ENCODE peak calls at places on chromosomes 7 and 10, in six cellular contexts. L, O, C, Q, K and I are unnamed samples. For H3K4me1 and H3K27me3, the result is how much of the 10 kb centered on the place peaks cover.

GRCh38 chr7:13262929-13263530 is 575.6 kb downstream of the ARL4A start:
- ATAC-seq in L (no peak), O (no peak), C (no peak), Q (no peak), K (peak), I (no peak)

GRCh38 chr10:111261066-111261465 is 184.2 kb downstream of the ADRA2A start:
- ATAC-seq in L (no peak), O (no peak), C (no peak), Q (no peak), K (no peak), I (no peak)

GRCh38 chr10:44306762-44307161 is 78.1 kb downstream of the CXCL12 start:
- ATAC-seq in L (no peak), O (no peak), C (no peak), Q (no peak), K (no peak), I (no peak)

GRCh38 chr7:44765579-44766415 is 17.1 kb downstream of the ZMIZ2 start:
- ATAC-seq in L (no peak), O (no peak), C (no peak), Q (no peak), K (no peak), I (no peak)

GRCh38 chr7:45912972-45913371 is 8.1 kb downstream of the IGFBP3 start:
- ATAC-seq in L (no peak), O (no peak), C (no peak), Q (no peak), K (no peak), I (no peak)

GRCh38 chr10:5565671-5566581 is 41.2 kb downstream of the CALML3 start:
- ATAC-seq in L (no peak), O (no peak), C (no peak), Q (no peak), K (no peak), I (no peak)

GRCh38 chr7:50486512-50486911 is 36.4 kb upstream of the FIGNL1 start:
- ATAC-seq in L (no peak), O (no peak), C (no peak), Q (no peak), K (no peak), I (no peak)

GRCh38 chr7:20193242-20193777 is 23.9 kb downstream of the MACC1 start:
- ATAC-seq in L (no peak), O (no peak), C (no peak), Q (no peak), K (no peak), I (no peak)

GRCh38 chr7:66219805-66220204 is 14.7 kb downstream of the TPST1 start:
- ATAC-seq in L (no peak), O (no peak), C (no peak), Q (no peak), K (no peak), I (no peak)

GRCh38 chr7:94660006-94660405 is 4.1 kb upstream of the SGCE start:
- ATAC-seq in L (no peak), O (no peak), C (no peak), Q (no peak), K (no peak), I (no peak)

GRCh38 chr10:119412244-119412750 is 130.2 kb downstream of the RGS10 start:
- ATAC-seq in L (no peak), O (no peak), C (peak), Q (no peak), K (no peak), I (peak)

GRCh38 chr7:148356303-148356702 is 234.3 kb upstream of the C7orf33 start:
- ATAC-seq in L (no peak), O (no peak), C (no peak), Q (no peak), K (no peak), I (peak)

GRCh38 chr10:1358860-1359598 is 302.8 kb downstream of the WDR37 start:
- ATAC-seq in L (no peak), O (peak), C (no peak), Q (no peak), K (no peak), I (no peak)

GRCh38 chr7:16891338-16891737 is 9.6 kb upstream of the AGR3 start:
- ATAC-seq in L (peak), O (peak), C (peak), Q (peak), K (peak), I (no peak)

GRCh38 chr10:11210211-11210922 is 192.7 kb downstream of the CELF2 start:
- ATAC-seq in L (no peak), O (no peak), C (no peak), Q (no peak), K (no peak), I (no peak)

GRCh38 chr7:155000795-155001194 is 2.1 kb downstream of the PAXIP1 start:
- ATAC-seq in L (no peak), O (no peak), C (no peak), Q (no peak), K (peak), I (no peak)

GRCh38 chr7:12796397-12797136 is 109.1 kb downstream of the ARL4A start:
- ATAC-seq in L (no peak), O (no peak), C (no peak), Q (no peak), K (no peak), I (no peak)

GRCh38 chr7:45211066-45211465 is 53.5 kb downstream of the RAMP3 start:
- ATAC-seq in L (no peak), O (no peak), C (peak), Q (no peak), K (no peak), I (peak)

GRCh38 chr7:151844080-151844827 is 32.7 kb downstream of the PRKAG2 start:
- ATAC-seq in L (no peak), O (no peak), C (no peak), Q (peak), K (no peak), I (peak)

GRCh38 chr10:93541402-93542357 is 24.8 kb upstream of the FFAR4 start:
- ATAC-seq in L (peak), O (no peak), C (peak), Q (peak), K (peak), I (peak)

GRCh38 chr7:20331231-20331880 is 656 bp downstream of the ITGB8 start:
- ATAC-seq in L (peak), O (no peak), C (peak), Q (peak), K (peak), I (peak)

GRCh38 chr10:100340948-100341847 is 5.8 kb upstream of the SCD start:
- ATAC-seq in L (peak), O (no peak), C (no peak), Q (peak), K (no peak), I (peak)

GRCh38 chr10:103490986-103491314 is 2.6 kb upstream of the NEURL1 start:
- ATAC-seq in L (no peak), O (peak), C (no peak), Q (peak), K (no peak), I (no peak)

GRCh38 chr10:4083509-4084003 is 298.5 kb upstream of the KLF6 start:
- ATAC-seq in L (no peak), O (no peak), C (no peak), Q (no peak), K (no peak), I (peak)

GRCh38 chr10:76150886-76151288 is 719.5 kb downstream of the LRMDA start:
- ATAC-seq in L (no peak), O (no peak), C (peak), Q (no peak), K (no peak), I (peak)

GRCh38 chr7:45625714-45626440 is 51.7 kb downstream of the ADCY1 start:
- ATAC-seq in L (no peak), O (no peak), C (no peak), Q (no peak), K (no peak), I (no peak)

GRCh38 chr7:28270536-28270935 is 89.9 kb upstream of the JAZF1 start:
- ATAC-seq in L (no peak), O (no peak), C (peak), Q (no peak), K (no peak), I (no peak)

GRCh38 chr10:93032105-93032808 is 28.3 kb upstream of the CYP26C1 start:
- ATAC-seq in L (peak), O (no peak), C (no peak), Q (no peak), K (no peak), I (no peak)

GRCh38 chr10:124143721-124144120 is 50.3 kb upstream of the CHST15 start:
- ATAC-seq in L (no peak), O (no peak), C (no peak), Q (no peak), K (no peak), I (no peak)

GRCh38 chr10:84837877-84838276 is 509.5 kb downstream of the CCSER2 start:
- ATAC-seq in L (no peak), O (no peak), C (no peak), Q (no peak), K (no peak), I (no peak)

GRCh38 chr7:95297041-95297440 is 27.3 kb downstream of the PON1 start:
- ATAC-seq in L (no peak), O (no peak), C (no peak), Q (no peak), K (no peak), I (no peak)

GRCh38 chr7:140153666-140154161 is 23.1 kb downstream of the KDM7A start:
- ATAC-seq in L (no peak), O (no peak), C (no peak), Q (no peak), K (no peak), I (no peak)

GRCh38 chr7:13834328-13834761 is 155.1 kb downstream of the ETV1 start:
- ATAC-seq in L (peak), O (no peak), C (no peak), Q (no peak), K (no peak), I (no peak)

GRCh38 chr10:128377988-128378387 is 251.8 kb upstream of the MKI67 start:
- ATAC-seq in L (no peak), O (no peak), C (no peak), Q (no peak), K (no peak), I (no peak)

GRCh38 chr10:70564901-70565351 is 37.6 kb downstream of the PRF1 start:
- ATAC-seq in L (no peak), O (no peak), C (no peak), Q (peak), K (peak), I (no peak)

GRCh38 chr7:37718585-37718984 is 35.0 kb downstream of the GPR141 start:
- ATAC-seq in L (no peak), O (no peak), C (no peak), Q (no peak), K (no peak), I (no peak)

DNA sequence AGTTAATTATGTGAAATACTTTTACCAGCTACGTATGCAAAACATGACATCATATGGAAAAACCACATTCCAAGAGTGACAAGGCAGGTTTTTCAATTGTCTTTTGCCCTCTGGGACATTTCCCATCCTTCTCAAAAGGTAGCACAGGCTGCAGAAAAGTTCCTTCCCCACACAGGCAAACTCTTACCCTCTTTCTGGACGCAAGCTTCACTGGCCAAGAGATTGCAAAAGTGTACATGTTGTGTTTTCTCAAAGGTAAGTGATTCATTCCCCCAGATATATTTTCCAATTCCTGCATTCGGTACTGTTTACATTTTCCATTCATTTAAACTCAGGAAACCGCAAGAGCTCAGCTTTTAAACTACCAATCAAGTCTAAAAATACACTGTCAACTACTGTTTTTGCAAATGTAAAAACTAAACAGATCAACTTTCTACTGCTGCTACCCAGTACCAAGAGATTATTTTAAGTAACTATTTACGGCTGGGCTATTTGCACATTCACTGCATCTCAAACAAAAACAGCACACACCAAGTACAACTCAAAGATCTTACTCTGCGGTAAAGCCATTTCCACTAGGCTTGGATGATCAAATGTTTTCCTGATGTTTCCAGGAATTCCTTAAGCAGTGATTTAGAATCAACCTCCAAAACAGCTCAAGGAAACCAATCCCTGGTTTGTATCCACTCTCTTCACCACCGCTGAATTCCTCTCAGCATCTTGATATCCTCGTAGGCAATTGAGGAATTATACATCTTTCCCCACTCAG is 233.6 kb upstream of the CCDC6 start:
- ATAC-seq in L (peak), O (no peak), C (no peak), Q (no peak), K (no peak), I (no peak)
- H3K4me1 ChIP-seq in L (under half), O (under half), C (under half), Q (under half), K (under half), I (under half)

GRCh38 chr10:61986357-61986756 is 84.9 kb downstream of the ARID5B start:
- ATAC-seq in L (peak), O (no peak), C (no peak), Q (no peak), K (no peak), I (no peak)
- H3K27me3 ChIP-seq in L (under half), O (under half), C (under half), Q (under half), K (under half), I (under half)

GRCh38 chr10:63210611-63211196 is 77.6 kb downstream of the NRBF2 start:
- ATAC-seq in L (no peak), O (no peak), C (no peak), Q (no peak), K (no peak), I (no peak)

GRCh38 chr10:63206576-63206975 is 73.4 kb downstream of the NRBF2 start:
- ATAC-seq in L (no peak), O (no peak), C (no peak), Q (no peak), K (no peak), I (no peak)

GRCh38 chr10:63206997-63207952 is 74.1 kb downstream of the NRBF2 start:
- ATAC-seq in L (no peak), O (peak), C (peak), Q (no peak), K (no peak), I (peak)

GRCh38 chr10:63208981-63209380 is 75.9 kb downstream of the NRBF2 start:
- ATAC-seq in L (peak), O (no peak), C (no peak), Q (no peak), K (no peak), I (no peak)

GRCh38 chr10:63209703-63210102 is 76.6 kb downstream of the NRBF2 start:
- ATAC-seq in L (no peak), O (no peak), C (no peak), Q (no peak), K (no peak), I (no peak)
- H3K4me1 ChIP-seq in L (half or more), O (under half), C (under half), Q (under half), K (under half), I (half or more)

DNA sequence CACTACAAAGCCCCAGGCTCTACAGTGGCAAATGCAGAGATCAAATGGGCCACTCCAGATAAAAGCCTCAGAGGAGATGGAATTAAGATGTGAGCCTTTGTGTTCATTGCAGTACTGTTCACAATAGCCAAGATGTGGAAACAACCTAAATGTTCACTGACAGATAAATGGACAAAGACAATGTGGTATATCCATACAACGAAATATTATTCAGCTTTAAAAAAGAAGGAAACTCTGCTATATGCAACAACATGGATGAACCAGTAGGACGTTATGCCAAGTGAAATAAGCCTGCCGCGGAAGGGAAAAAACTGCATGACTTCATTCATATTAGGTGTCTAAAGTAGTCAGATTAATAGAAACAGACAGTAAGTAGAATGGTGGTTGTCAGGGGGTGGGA is 170.5 kb upstream of the TBX20 start:
- ATAC-seq in L (no peak), O (no peak), C (no peak), Q (peak), K (peak), I (no peak)
- H3K27me3 ChIP-seq in L (under half), O (under half), C (under half), Q (under half), K (under half), I (under half)

GRCh38 chr7:108618056-108618455 is 48.4 kb downstream of the DNAJB9 start:
- ATAC-seq in L (peak), O (no peak), C (no peak), Q (no peak), K (no peak), I (no peak)
- H3K4me1 ChIP-seq in L (under half), O (under half), C (under half), Q (under half), K (under half), I (under half)